ENCODE peak calls at places on chromosome 19, in five cellular contexts. W is psoas muscle; M is CD4-positive, CD25-positive, alpha-beta regulatory T cell; B is endodermal cell; P is CD4-positive, alpha-beta memory T cell. R is an unnamed sample. For H3K4me1, the result is how much of the 10 kb centered on the place peaks cover.

GRCh38 chr19:664913-665443 is 2.0 kb upstream of the RNF126 start:
- DNase-seq in W (peak), M (peak), B (peak), P (peak), R (peak)

GRCh38 chr19:383922-384800 is 24.8 kb downstream of the C2CD4C start:
- DNase-seq in B (peak), W (no peak), M (no peak), P (no peak), R (no peak)

GRCh38 chr19:3316659-3317207 is 49.6 kb upstream of the NFIC start:
- DNase-seq in M (no peak), B (no peak), W (no peak), P (no peak), R (no peak)

GRCh38 chr19:5147971-5148793 is 179.3 kb downstream of the KDM4B start:
- DNase-seq in B (no peak), P (no peak), M (no peak), W (peak), R (peak)

GRCh38 chr19:48999481-49000325 is 6.0 kb downstream of the RUVBL2 start:
- DNase-seq in W (peak), P (peak), M (peak), B (peak), R (no peak)

GRCh38 chr19:31461814-31462539 is 112.7 kb upstream of the TSHZ3 start:
- DNase-seq in B (no peak), W (no peak), P (no peak), M (no peak), R (no peak)

GRCh38 chr19:29974701-29975100 is 32.7 kb downstream of the URI1 start:
- DNase-seq in W (no peak), P (no peak), B (no peak), M (no peak), R (no peak)

GRCh38 chr19:38543807-38544568 is 73.8 kb downstream of the MAP4K1 start:
- DNase-seq in M (peak), B (peak), P (no peak), W (peak), R (peak)

GRCh38 chr19:325173-325936 is 19.2 kb downstream of the MIER2 start:
- DNase-seq in W (no peak), M (no peak), P (no peak), B (no peak), R (no peak)

GRCh38 chr19:20423381-20424207 is 142.0 kb downstream of the ZNF737 start:
- DNase-seq in B (peak), W (peak), P (peak), M (peak), R (no peak)

GRCh38 chr19:38264486-38265212 is at the start of gene SPINT2:
- DNase-seq in B (peak), P (peak), W (no peak), M (no peak), R (no peak)

GRCh38 chr19:2426661-2427322 is 594 bp downstream of the TIMM13 start:
- DNase-seq in M (peak), B (peak), W (peak), P (no peak), R (no peak)

GRCh38 chr19:5130371-5131030 is 161.6 kb downstream of the KDM4B start:
- DNase-seq in P (peak), B (peak), W (no peak), M (peak), R (no peak)

GRCh38 chr19:14091086-14091884 is 734 bp upstream of the SAMD1 start:
- DNase-seq in P (peak), M (peak), B (peak), W (no peak), R (no peak)

GRCh38 chr19:57241181-57241580 is 749 bp downstream of the ZNF805 start:
- DNase-seq in P (no peak), W (no peak), B (peak), M (no peak), R (no peak)

GRCh38 chr19:34228762-34229161 is 25.6 kb upstream of the GARRE1 start:
- DNase-seq in B (no peak), W (no peak), M (no peak), P (no peak), R (no peak)
- H3K4me1 ChIP-seq in B (under half), W (under half), M (under half), P (under half), R (under half)

DNA sequence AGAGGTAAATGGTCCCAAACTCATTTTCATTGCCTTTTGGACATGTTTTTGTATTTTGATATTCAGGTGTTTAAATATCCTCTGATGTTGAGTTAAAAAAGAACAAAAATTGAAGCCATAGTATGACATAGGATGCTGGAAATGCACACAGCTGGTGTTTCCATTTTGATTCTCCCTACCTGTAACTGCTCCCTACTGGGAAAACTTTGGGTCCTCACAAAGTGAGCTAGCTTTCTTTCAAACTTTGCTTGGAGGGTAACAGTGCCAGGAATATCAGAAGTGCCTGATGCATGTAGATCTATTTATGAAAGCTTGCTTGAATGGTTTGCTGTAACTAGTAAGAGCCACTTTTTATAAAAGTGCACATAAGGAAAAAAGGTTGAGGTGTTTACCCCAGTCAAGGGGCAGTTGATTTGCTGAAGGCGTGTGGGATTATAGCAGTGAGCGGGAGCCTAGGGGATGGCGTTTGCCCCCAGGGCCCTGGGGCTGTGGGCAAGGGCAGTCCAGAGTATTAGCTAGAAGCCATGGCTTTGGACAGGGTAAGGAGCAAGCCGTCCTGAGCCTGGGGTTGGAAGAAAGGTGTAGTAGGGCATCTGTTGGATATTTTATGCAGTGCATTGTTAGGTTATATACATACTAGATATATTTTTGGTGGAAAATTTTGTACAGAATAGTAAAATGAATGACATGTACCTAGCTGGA is 4.3 kb downstream of the RPS9 start:
- DNase-seq in B (no peak), P (no peak), M (no peak), W (no peak), R (no peak)
- H3K4me1 ChIP-seq in B (under half), P (half or more), M (half or more), W (half or more), R (under half)

GRCh38 chr19:6527893-6528543 is 2.8 kb upstream of the TNFSF9 start:
- DNase-seq in M (no peak), W (no peak), B (no peak), P (no peak), R (no peak)
- H3K4me1 ChIP-seq in M (under half), W (under half), B (under half), P (under half), R (under half)

DNA sequence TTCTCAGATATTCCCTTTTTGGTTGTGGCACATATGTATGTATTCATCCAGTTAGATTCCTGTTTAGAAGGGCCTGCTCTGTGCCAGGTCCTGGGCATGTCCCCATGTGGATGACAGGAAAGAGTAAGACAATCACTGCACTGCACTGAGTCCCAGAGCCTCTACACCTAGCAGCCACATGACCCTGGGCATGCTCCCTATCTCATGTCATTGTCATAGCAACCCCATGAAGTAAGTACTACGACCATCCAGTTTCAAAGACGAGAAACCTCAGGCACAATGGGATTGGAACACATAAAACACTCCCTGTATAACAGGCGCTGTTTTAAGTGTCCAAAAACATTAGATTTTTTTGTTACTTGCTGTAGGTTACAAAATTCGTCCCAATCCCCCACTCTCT is 594.4 kb downstream of the UQCRFS1 start:
- DNase-seq in M (no peak), B (no peak), W (no peak), P (no peak), R (no peak)
- H3K4me1 ChIP-seq in M (under half), B (under half), W (under half), P (under half), R (under half)

GRCh38 chr19:46725859-46726393 is 9.0 kb upstream of the PRKD2 start:
- DNase-seq in B (no peak), M (no peak), P (no peak), W (no peak), R (no peak)
- H3K4me1 ChIP-seq in B (under half), M (under half), P (under half), W (under half), R (under half)